ENCODE peak calls at places on chromosome 1, in five cellular contexts. W is GM20000; Q is BJ; B is astrocyte of the spinal cord; A is activated CD8-positive, alpha-beta memory T cell treated with anti-CD3 and anti-CD28 coated beads for 24 hours. E is an unnamed sample.

GRCh38 chr1:192563129-192563528 is 12.4 kb upstream of the RGS1 start:
- DNase-seq in W (no peak), Q (no peak), B (no peak), A (no peak), E (no peak)

GRCh38 chr1:86069757-86070145 is 86.8 kb downstream of the COL24A1 start:
- DNase-seq in W (no peak), Q (no peak), B (peak; percentile 16), A (no peak), E (no peak)

GRCh38 chr1:35454175-35454574 is 103.0 kb downstream of the KIAA0319L start:
- DNase-seq in W (no peak), Q (no peak), B (no peak), A (no peak), E (no peak)

GRCh38 chr1:24159366-24159765 is 16.4 kb upstream of the IL22RA1 start:
- DNase-seq in W (no peak), Q (no peak), B (no peak), A (no peak), E (no peak)

GRCh38 chr1:21666572-21667320 is 2.4 kb downstream of the RAP1GAP start:
- DNase-seq in W (no peak), Q (no peak), B (no peak), A (no peak), E (no peak)

GRCh38 chr1:112881742-112882127 is 74.3 kb downstream of the SLC16A1 start:
- DNase-seq in W (no peak), Q (peak; percentile 10), B (no peak), A (no peak), E (no peak)

GRCh38 chr1:164804366-164804765 is 245.4 kb downstream of the PBX1 start:
- DNase-seq in W (no peak), Q (no peak), B (peak; percentile 43), A (no peak), E (no peak)

GRCh38 chr1:151638074-151638775 is 26.4 kb downstream of the SNX27 start:
- DNase-seq in W (no peak), Q (no peak), B (no peak), A (no peak), E (no peak)

E was measured in GM04503.